ENCODE peak calls at places on chromosomes 2 and 18, in ten cellular contexts. Y is stomach, G is endothelial cell of umbilical vein, M is SK-N-MC, S is small intestine, T is neural progenitor cell, O is HAP-1, X is pancreas, P is tibial artery, K is left lung. V is an unnamed sample. For H3K9me3, the result is how much of the 10 kb centered on the place peaks cover.

GRCh38 chr2:39871291-39871761 is 92.3 kb upstream of the THUMPD2 start:
- DNase-seq in M (no peak), Y (no peak), K (no peak), G (peak), T (peak), X (no peak), O (no peak), S (no peak), P (no peak), V (no peak)

GRCh38 chr2:143248631-143249030 is 119.4 kb downstream of the ARHGAP15 start:
- DNase-seq in X (no peak), P (no peak), T (no peak), S (no peak), K (no peak), O (no peak), M (no peak), G (no peak), Y (no peak), V (no peak)

GRCh38 chr2:238101891-238102841 is 2.0 kb downstream of the ESPNL start:
- DNase-seq in T (no peak), S (no peak), G (no peak), O (no peak), Y (peak), X (peak), M (no peak), P (no peak), K (peak), V (no peak)

GRCh38 chr2:230793573-230794359 is 71.0 kb upstream of the ITM2C start:
- DNase-seq in K (no peak), M (no peak), O (no peak), X (no peak), G (peak), P (peak), T (no peak), Y (peak), S (peak), V (peak)

GRCh38 chr2:44397447-44397846 is 35.7 kb downstream of the CAMKMT start:
- DNase-seq in O (no peak), P (no peak), S (no peak), T (no peak), M (no peak), K (no peak), Y (no peak), X (no peak), G (no peak), V (no peak)

GRCh38 chr18:64693756-64694155 is 544.9 kb upstream of the LINC00305 start:
- DNase-seq in Y (no peak), G (no peak), O (no peak), P (no peak), K (no peak), T (no peak), S (no peak), X (no peak), M (no peak), V (no peak)

GRCh38 chr18:24917767-24918166 is 434.2 kb downstream of the ZNF521 start:
- DNase-seq in X (no peak), S (no peak), O (no peak), M (no peak), T (no peak), G (no peak), K (no peak), Y (no peak), P (no peak), V (no peak)

GRCh38 chr2:74199871-74200305 is 1.5 kb downstream of the MTHFD2 start:
- DNase-seq in Y (no peak), O (no peak), T (peak), G (peak), X (no peak), S (peak), M (no peak), K (no peak), P (no peak), V (no peak)

GRCh38 chr18:35029103-35029502 is 12.1 kb upstream of the MAPRE2 start:
- DNase-seq in G (no peak), Y (no peak), O (no peak), M (no peak), P (no peak), K (no peak), S (no peak), X (no peak), T (no peak), V (no peak)

GRCh38 chr2:129884221-129884786 is 95.2 kb upstream of the RAB6C start:
- DNase-seq in P (no peak), O (no peak), M (no peak), G (no peak), X (no peak), T (no peak), K (no peak), Y (peak), S (no peak), V (no peak)

GRCh38 chr2:68237404-68237803 is 14.9 kb downstream of the PPP3R1 start:
- DNase-seq in Y (no peak), G (peak), O (no peak), K (no peak), S (no peak), P (no peak), M (no peak), X (no peak), T (no peak), V (no peak)

GRCh38 chr2:86305195-86305975 is 32.0 kb downstream of the REEP1 start:
- DNase-seq in T (no peak), Y (no peak), X (no peak), P (no peak), O (no peak), G (no peak), K (no peak), S (peak), M (no peak), V (no peak)

DNA sequence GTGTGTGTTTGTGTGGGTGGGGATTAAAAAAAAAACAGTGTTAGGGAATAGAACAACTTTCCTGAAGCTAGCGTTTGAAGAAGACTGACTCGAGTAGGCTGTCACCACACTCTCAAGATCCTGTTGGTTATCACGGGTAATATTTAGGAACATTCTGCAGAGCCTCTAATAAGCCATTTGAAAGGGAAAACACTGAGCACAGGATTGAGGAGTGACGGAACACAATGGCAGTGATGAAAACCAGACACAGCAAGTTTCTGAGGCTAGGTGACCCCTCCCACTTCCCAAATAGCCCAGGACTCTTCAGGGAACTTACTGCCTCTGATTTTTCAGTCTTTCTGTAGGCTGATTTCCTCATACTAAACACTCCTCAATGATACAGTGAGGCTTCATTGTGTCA is 88.2 kb upstream of the TMEM200C start:
- DNase-seq in S (no peak), P (no peak), M (no peak), O (no peak), G (no peak), X (no peak), K (no peak), Y (no peak), T (no peak), V (no peak)
- H3K9me3 ChIP-seq in S (under half), P (under half), M (under half), O (under half), G (under half), X (under half), K (under half), Y (under half), T (under half), V (under half)

DNA sequence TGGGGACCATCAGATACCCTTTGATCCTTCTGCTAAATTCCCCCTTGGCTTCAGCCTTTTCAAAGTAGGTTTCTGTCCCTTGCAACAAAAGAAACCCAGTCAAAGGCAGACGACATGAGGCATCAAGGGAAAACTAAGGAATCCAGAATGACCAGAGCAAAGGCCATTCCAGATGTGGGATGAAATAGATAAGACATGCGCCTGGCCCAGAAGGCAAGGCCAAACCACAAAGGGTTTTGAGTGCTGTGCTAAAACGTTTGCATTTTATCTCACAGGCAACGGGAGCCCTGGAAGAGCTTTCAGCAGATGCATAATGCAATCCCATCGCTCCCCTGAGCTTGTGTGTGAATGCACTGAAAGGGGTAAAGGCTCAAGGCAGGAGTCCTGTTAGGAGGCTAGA is 17.7 kb downstream of the CXCR1 start:
- DNase-seq in O (no peak), G (no peak), P (no peak), K (no peak), M (no peak), X (no peak), S (no peak), T (no peak), Y (no peak), V (no peak)
- H3K9me3 ChIP-seq in O (under half), G (under half), P (under half), K (under half), M (under half), X (under half), S (under half), T (under half), Y (under half), V (under half)

GRCh38 chr18:66764225-66764624 is 160.3 kb upstream of the CDH19 start:
- DNase-seq in X (no peak), Y (no peak), O (no peak), T (no peak), K (no peak), S (no peak), G (no peak), M (no peak), P (no peak), V (no peak)

GRCh38 chr18:66757946-66758345 is 154.1 kb upstream of the CDH19 start:
- DNase-seq in G (no peak), X (no peak), S (no peak), T (no peak), O (no peak), Y (no peak), P (no peak), M (no peak), K (no peak), V (no peak)

GRCh38 chr18:66759017-66759416 is 155.1 kb upstream of the CDH19 start:
- DNase-seq in Y (no peak), X (no peak), S (no peak), K (no peak), P (no peak), T (no peak), M (no peak), G (no peak), O (peak), V (no peak)

GRCh38 chr18:66761166-66761565 is 157.3 kb upstream of the CDH19 start:
- DNase-seq in O (no peak), P (no peak), Y (no peak), T (no peak), K (no peak), M (no peak), G (no peak), X (no peak), S (no peak), V (no peak)

GRCh38 chr18:66760559-66760958 is 156.7 kb upstream of the CDH19 start:
- DNase-seq in T (no peak), P (no peak), M (no peak), K (no peak), O (no peak), G (no peak), S (no peak), Y (no peak), X (no peak), V (no peak)
- H3K9me3 ChIP-seq in T (under half), P (under half), M (under half), K (under half), O (under half), G (under half), S (under half), Y (under half), X (under half), V (under half)

GRCh38 chr2:239714116-239714515 is 311.0 kb downstream of the NDUFA10 start:
- DNase-seq in M (no peak), X (no peak), G (no peak), P (peak), O (no peak), S (no peak), Y (peak), K (no peak), T (no peak), V (no peak)

GRCh38 chr2:239715202-239715601 is 309.9 kb downstream of the NDUFA10 start:
- DNase-seq in O (no peak), P (no peak), K (no peak), S (no peak), G (no peak), M (no peak), X (no peak), T (no peak), Y (no peak), V (no peak)

GRCh38 chr2:239710953-239711861 is 310.4 kb upstream of the HDAC4 start:
- DNase-seq in S (no peak), O (no peak), G (no peak), M (no peak), P (peak), Y (peak), T (peak), X (no peak), K (no peak), V (no peak)

GRCh38 chr2:239712755-239713154 is 311.9 kb upstream of the HDAC4 start:
- DNase-seq in X (no peak), K (no peak), M (no peak), T (no peak), G (no peak), P (no peak), Y (no peak), S (no peak), O (no peak), V (no peak)

DNA sequence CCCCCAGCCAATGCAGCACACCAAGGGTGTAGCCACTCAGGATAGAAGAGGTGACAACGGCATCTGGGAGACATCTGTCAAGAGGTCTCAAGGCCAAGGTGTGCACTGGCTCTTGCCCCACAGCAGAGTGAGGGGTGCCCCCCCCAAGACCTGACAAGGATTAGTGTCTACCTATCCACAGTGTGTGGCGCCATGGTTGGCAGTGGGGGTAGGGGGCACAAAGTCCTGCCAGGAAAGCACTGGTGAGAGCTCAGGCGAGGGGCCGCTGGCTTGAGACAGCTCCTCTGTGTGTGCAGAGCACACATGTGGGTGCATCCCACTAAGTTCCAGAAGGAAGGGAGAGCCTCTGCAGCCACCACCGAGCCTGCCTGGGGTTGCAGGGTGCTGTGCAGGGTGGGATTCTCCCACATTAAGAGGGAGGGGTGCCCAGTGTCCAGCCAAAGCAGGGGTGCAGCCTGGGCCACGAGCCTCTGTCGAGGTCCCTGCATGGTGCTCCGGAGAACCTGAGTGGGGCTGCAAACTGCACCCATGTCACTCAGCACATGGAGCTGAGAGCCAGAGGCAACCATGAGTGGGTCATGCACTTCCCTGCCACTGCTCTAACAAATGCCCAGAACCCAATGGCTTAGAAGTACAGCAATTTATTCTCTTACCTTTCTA is 311.2 kb upstream of the HDAC4 start:
- DNase-seq in M (no peak), Y (peak), P (peak), G (no peak), K (no peak), O (no peak), T (no peak), X (no peak), S (no peak), V (no peak)
- H3K9me3 ChIP-seq in M (under half), Y (under half), P (under half), G (under half), K (under half), O (under half), T (under half), X (under half), S (under half), V (under half)

DNA sequence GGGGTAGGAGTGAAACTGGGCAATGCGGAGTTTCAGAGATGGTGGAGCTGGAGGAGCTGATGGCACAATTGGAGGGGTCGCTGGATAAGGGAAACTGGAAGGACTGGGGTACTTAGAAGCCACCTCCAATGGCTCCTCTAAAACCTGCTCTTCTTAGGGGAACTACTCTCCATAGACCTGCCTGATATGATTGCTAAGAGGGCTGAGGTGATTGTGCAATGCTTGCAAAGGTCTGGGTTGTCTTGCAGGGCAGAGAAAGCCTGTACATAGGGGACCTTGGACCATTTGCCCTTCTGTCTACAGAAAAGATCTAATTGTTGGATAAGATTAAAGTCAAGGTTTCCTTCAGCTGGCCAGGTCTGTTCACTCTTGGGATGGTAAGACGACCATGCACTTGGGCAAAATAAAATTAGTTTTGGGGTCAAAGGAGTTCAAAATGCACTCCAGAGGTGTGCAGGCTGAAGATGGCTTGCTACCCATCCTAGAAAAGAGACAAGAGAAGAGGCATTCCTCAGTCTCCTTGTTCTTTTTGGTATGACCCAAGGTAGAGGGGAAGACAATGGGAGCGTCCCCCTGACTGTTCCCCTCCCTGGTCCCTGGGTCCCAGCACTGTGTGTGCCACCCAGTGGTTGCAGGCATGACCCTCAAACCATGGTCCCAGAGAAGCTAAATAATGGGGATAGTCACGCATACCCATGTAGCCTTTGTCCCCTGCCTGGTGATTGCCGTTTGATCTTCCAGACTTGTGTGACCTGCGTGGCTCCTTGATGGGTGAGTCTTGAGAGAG is 41.1 kb downstream of the STK17B start:
- DNase-seq in X (no peak), S (no peak), K (no peak), O (no peak), Y (no peak), M (no peak), G (no peak), T (no peak), P (no peak), V (no peak)
- H3K9me3 ChIP-seq in X (under half), S (under half), K (half or more), O (under half), Y (under half), M (under half), G (under half), T (under half), P (under half), V (under half)

GRCh38 chr2:3774336-3774735 is 71.0 kb downstream of the DCDC2C start:
- DNase-seq in T (no peak), K (no peak), S (no peak), M (no peak), P (no peak), O (no peak), G (no peak), X (no peak), Y (no peak), V (no peak)
- H3K9me3 ChIP-seq in T (under half), K (under half), S (under half), M (under half), P (under half), O (under half), G (under half), X (under half), Y (under half), V (under half)

DNA sequence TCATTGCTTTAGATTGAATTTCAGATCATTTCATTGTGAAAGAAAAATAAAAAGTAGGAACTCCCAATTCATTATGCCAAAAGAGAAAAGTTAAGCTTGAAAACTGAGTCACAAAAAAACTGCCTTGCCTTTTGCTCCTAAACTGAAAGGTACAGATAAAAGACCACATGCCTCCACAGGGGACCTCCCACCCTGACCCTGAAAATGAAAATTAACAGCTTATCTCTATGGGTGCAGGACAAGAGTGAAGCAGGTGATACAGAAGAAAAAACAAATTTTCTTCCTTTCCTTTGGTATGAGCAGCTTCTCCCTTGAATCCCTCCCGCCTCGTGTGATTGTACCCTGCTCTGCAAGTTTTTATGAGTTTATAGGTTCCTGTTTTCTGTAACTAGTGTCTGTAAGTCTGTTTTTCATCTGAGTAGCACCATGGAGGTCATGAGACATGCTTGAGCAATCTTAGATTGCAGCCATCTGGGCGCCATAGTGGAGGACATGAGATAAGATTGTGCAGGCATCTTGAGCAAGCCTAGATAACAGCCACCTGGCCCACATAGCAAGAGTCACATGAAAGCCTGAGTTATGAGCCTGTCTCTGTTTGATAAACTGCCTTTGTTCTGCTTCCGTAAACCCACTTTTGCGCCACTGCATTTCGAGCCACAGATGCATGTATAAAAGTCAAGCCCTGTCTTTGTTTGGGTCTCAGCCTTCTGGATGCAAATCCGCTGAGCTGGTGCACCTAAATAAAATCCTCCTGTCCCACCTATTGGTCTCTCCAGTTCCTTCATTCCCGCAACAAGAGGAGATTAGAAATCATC is 56.2 kb upstream of the DYNC1I2 start:
- DNase-seq in K (no peak), M (no peak), O (no peak), T (peak), Y (no peak), X (no peak), P (no peak), G (no peak), S (peak), V (no peak)
- H3K9me3 ChIP-seq in K (under half), M (under half), O (under half), T (under half), Y (under half), X (under half), P (under half), G (under half), S (under half), V (under half)

GRCh38 chr2:529852-530251 is 147.4 kb downstream of the TMEM18 start:
- DNase-seq in P (no peak), O (no peak), S (no peak), X (no peak), T (no peak), G (no peak), Y (no peak), K (no peak), M (no peak), V (no peak)

GRCh38 chr2:538646-539045 is 138.6 kb downstream of the TMEM18 start:
- DNase-seq in P (no peak), S (no peak), Y (no peak), G (no peak), M (no peak), O (no peak), X (no peak), T (no peak), K (no peak), V (no peak)

GRCh38 chr2:529425-529824 is 147.8 kb downstream of the TMEM18 start:
- DNase-seq in X (no peak), S (peak), Y (no peak), M (peak), K (no peak), O (peak), P (no peak), T (peak), G (no peak), V (no peak)

GRCh38 chr2:535222-535621 is 142.0 kb downstream of the TMEM18 start:
- DNase-seq in M (no peak), T (no peak), O (no peak), G (no peak), S (no peak), K (no peak), P (no peak), X (no peak), Y (no peak), V (no peak)
- H3K9me3 ChIP-seq in M (under half), T (under half), O (under half), G (under half), S (under half), K (under half), P (under half), X (under half), Y (under half), V (under half)

V was measured in esophagus squamous epithelium.